ENCODE peak calls at places on chromosomes 12 and 14, in nine cellular contexts. O is GM20000, N is foreskin fibroblast, F is fibroblast of mammary gland, E is A549, G is left ventricle myocardium inferior, M is GM13977, C is astrocyte of the spinal cord, A is left lung. K is an unnamed sample.

GRCh38 chr12:108629824-108630476 is 3.7 kb downstream of the SELPLG start:
- DNase-seq in A (peak; percentile 68), O (no peak), C (peak; percentile 75), E (peak; percentile 58), G (no peak), N (peak; percentile 94), M (no peak), F (peak; percentile 88), K (no peak)

GRCh38 chr12:47797432-47797831 is 22.3 kb downstream of the HDAC7 start:
- DNase-seq in M (peak; percentile 78), E (peak; percentile 55), N (no peak), C (no peak), F (no peak), G (no peak), A (no peak), O (peak; percentile 84), K (peak; percentile 41)

GRCh38 chr14:41087056-41087455 is 519.6 kb upstream of the LRFN5 start:
- DNase-seq in F (no peak), N (no peak), G (no peak), A (no peak), O (no peak), M (no peak), E (no peak), C (no peak), K (no peak)

GRCh38 chr12:27009926-27010325 is 4.3 kb downstream of the TM7SF3 start:
- DNase-seq in M (peak; percentile 15), O (peak; percentile 27), G (no peak), A (no peak), N (no peak), C (no peak), E (no peak), F (no peak), K (no peak)

GRCh38 chr14:31966896-31967668 is 110.0 kb upstream of the ARHGAP5 start:
- DNase-seq in N (no peak), E (no peak), C (no peak), F (no peak), O (no peak), G (no peak), M (no peak), A (no peak), K (no peak)

GRCh38 chr14:44108601-44109000 is 398.5 kb downstream of the FSCB start:
- DNase-seq in F (no peak), O (no peak), E (no peak), N (peak; percentile 0), M (no peak), C (no peak), G (no peak), A (no peak), K (no peak)

GRCh38 chr12:75437564-75437963 is 43.0 kb upstream of the GLIPR1 start:
- DNase-seq in N (no peak), F (peak; percentile 54), C (peak; percentile 40), G (no peak), O (no peak), E (peak; percentile 14), A (no peak), M (peak; percentile 13), K (no peak)

GRCh38 chr12:55965941-55966407 is at the start of gene PMEL:
- DNase-seq in F (peak; percentile 11), G (no peak), E (no peak), O (no peak), C (no peak), A (no peak), M (no peak), N (peak; percentile 44), K (peak; percentile 18)

GRCh38 chr12:124326104-124326503 is 31.2 kb downstream of the RFLNA start:
- DNase-seq in N (no peak), C (no peak), F (no peak), M (no peak), O (no peak), A (no peak), E (no peak), G (no peak), K (no peak)

GRCh38 chr14:24058260-24058950 is 6.6 kb downstream of the CARMIL3 start:
- DNase-seq in C (peak; percentile 71), E (peak; percentile 71), G (peak; percentile 45), A (peak; percentile 29), O (peak; percentile 66), N (peak; percentile 85), M (peak; percentile 81), F (peak; percentile 74), K (peak; percentile 42)

GRCh38 chr12:99767809-99768208 is 120.3 kb downstream of the GARIN6 start:
- DNase-seq in C (peak; percentile 36), E (peak; percentile 46), O (peak; percentile 4), F (peak; percentile 40), G (no peak), A (no peak), M (no peak), N (peak; percentile 2), K (no peak)

GRCh38 chr12:94148841-94149780 is 734 bp downstream of the PLXNC1 start:
- DNase-seq in O (peak; percentile 90), E (peak; percentile 46), F (peak; percentile 31), C (no peak), G (peak; percentile 33), M (peak; percentile 89), N (peak; percentile 63), A (peak; percentile 66), K (peak; percentile 68)

GRCh38 chr12:95002754-95003153 is 743 bp downstream of the NDUFA12 start:
- DNase-seq in A (no peak), O (no peak), F (no peak), M (no peak), N (no peak), G (no peak), C (no peak), E (no peak), K (no peak)

GRCh38 chr14:21525995-21526671 is at the start of gene SALL2:
- DNase-seq in O (peak; percentile 78), E (peak; percentile 31), A (peak; percentile 88), M (peak; percentile 79), C (peak; percentile 68), N (peak; percentile 77), G (peak; percentile 75), F (peak; percentile 38), K (peak; percentile 87)

GRCh38 chr12:132560831-132561783 is 49.3 kb downstream of the LRCOL1 start:
- DNase-seq in E (peak; percentile 82), M (peak; percentile 95), C (peak; percentile 53), O (peak; percentile 93), F (peak; percentile 40), N (peak; percentile 78), A (peak; percentile 50), G (peak; percentile 40), K (peak; percentile 91)

GRCh38 chr12:132562489-132563045 is 47.8 kb downstream of the LRCOL1 start:
- DNase-seq in E (no peak), A (no peak), O (no peak), G (no peak), N (no peak), C (no peak), F (no peak), M (no peak), K (no peak)

GRCh38 chr12:132560421-132560830 is 50.0 kb downstream of the LRCOL1 start:
- DNase-seq in C (no peak), N (peak; percentile 50), E (peak; percentile 39), F (no peak), M (peak; percentile 74), A (no peak), O (peak; percentile 77), G (no peak), K (peak; percentile 64)

GRCh38 chr12:132559652-132560420 is 50.5 kb downstream of the LRCOL1 start:
- DNase-seq in M (peak; percentile 95), N (peak; percentile 86), G (peak; percentile 38), F (peak; percentile 11), O (peak; percentile 93), A (no peak), E (peak; percentile 53), C (peak; percentile 25), K (peak; percentile 74)

DNA sequence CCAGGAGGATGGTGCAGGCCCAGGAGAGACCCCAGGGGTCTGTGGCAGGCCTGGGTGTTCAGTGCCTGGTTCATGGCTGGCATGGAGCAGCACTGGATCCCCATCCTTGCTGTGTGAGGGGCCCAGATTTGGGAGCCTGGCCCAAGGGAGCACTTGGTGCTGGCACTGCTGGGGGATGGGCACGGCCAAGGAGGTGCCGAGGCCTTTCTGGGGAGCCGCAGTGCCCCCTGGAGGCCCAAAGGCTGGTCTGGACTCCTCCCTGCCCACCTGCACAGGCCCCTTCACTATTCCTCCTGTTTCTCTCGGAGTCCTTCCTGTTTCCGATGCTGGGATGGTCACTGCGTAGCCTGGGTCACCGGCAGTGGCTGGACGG is 48.6 kb downstream of the LRCOL1 start:
- DNase-seq in N (peak; percentile 52), F (peak; percentile 13), E (peak; percentile 54), G (no peak), M (peak; percentile 76), A (no peak), C (no peak), O (peak; percentile 81), K (peak; percentile 58)
- TF ChIP-seq CTCF in N (peak; percentile 42), F (peak; percentile 37), E (peak; percentile 16), G (peak; percentile 32), M (peak; percentile 39), A (no peak), C (peak; percentile 56), O (no peak), K (no peak)

GRCh38 chr14:53399057-53399456 is 245.9 kb upstream of the DDHD1 start:
- DNase-seq in A (no peak), N (peak; percentile 81), F (peak; percentile 69), C (peak; percentile 70), G (no peak), O (no peak), M (no peak), E (peak; percentile 24), K (peak; percentile 10)
- TF ChIP-seq CTCF in A (no peak), N (peak; percentile 18), F (peak; percentile 26), C (peak; percentile 39), G (no peak), O (no peak), M (no peak), E (peak; percentile 18), K (peak; percentile 9)

GRCh38 chr14:102913341-102914211 is 8.9 kb upstream of the AMN start:
- DNase-seq in A (no peak), E (no peak), G (no peak), O (peak; percentile 24), C (no peak), F (no peak), N (no peak), M (no peak), K (no peak)
- TF ChIP-seq CTCF in A (no peak), E (no peak), G (no peak), O (no peak), C (no peak), F (no peak), N (no peak), M (no peak), K (no peak)

GRCh38 chr14:69953266-69953905 is 74.2 kb downstream of the SMOC1 start:
- DNase-seq in M (no peak), G (no peak), F (no peak), O (no peak), A (no peak), E (no peak), C (no peak), N (no peak), K (no peak)

GRCh38 chr14:69957986-69958385 is 78.8 kb downstream of the SMOC1 start:
- DNase-seq in F (no peak), E (no peak), N (no peak), M (no peak), O (no peak), G (no peak), A (no peak), C (no peak), K (no peak)

GRCh38 chr14:69959136-69959535 is 79.9 kb downstream of the SMOC1 start:
- DNase-seq in E (no peak), C (no peak), M (no peak), N (no peak), G (no peak), A (no peak), F (no peak), O (no peak), K (no peak)

GRCh38 chr14:69956970-69957369 is 77.8 kb downstream of the SMOC1 start:
- DNase-seq in M (no peak), C (no peak), E (no peak), F (no peak), G (no peak), O (no peak), N (no peak), A (no peak), K (no peak)

GRCh38 chr14:69955855-69956567 is 76.8 kb downstream of the SMOC1 start:
- DNase-seq in E (no peak), C (no peak), M (no peak), A (no peak), N (peak; percentile 20), O (no peak), G (no peak), F (no peak), K (no peak)
- TF ChIP-seq CTCF in E (no peak), C (no peak), M (no peak), A (no peak), N (no peak), O (no peak), G (no peak), F (no peak), K (no peak)

K was measured in nephron progenitor cell.